ENCODE peak calls at places on chromosome 2, in ten cellular contexts. F is cardiac septum, V is WTC11, M is adipocyte, P is nephron progenitor cell, E is LoVo, W is bronchial epithelial cell, T is cardiac fibroblast, C is PC-3, L is colonic mucosa. R is an unnamed sample.

GRCh38 chr2:47497843-47498460 is 95.0 kb downstream of the MSH2 start:
- DNase-seq in F (no peak), V (no peak), M (no peak), P (no peak), E (no peak), W (peak), T (no peak), C (no peak), L (no peak), R (no peak)

GRCh38 chr2:62196278-62196901 is 475 bp downstream of the B3GNT2 start:
- DNase-seq in F (peak), V (peak), M (peak), P (no peak), E (peak), W (peak), T (no peak), C (peak), L (peak), R (no peak)

GRCh38 chr2:225938991-225939390 is 539.5 kb downstream of the NYAP2 start:
- DNase-seq in F (no peak), V (no peak), M (no peak), P (no peak), E (no peak), W (no peak), T (no peak), C (no peak), L (no peak), R (no peak)

GRCh38 chr2:219073413-219074129 is 12.8 kb upstream of the IHH start:
- DNase-seq in F (no peak), V (peak), M (peak), P (peak), E (peak), W (peak), T (peak), C (peak), L (peak), R (peak)

GRCh38 chr2:102735431-102736130 is 26.2 kb upstream of the TMEM182 start:
- DNase-seq in F (no peak), V (no peak), M (no peak), P (peak), E (no peak), W (peak), T (no peak), C (no peak), L (peak), R (peak)

GRCh38 chr2:75545387-75545786 is 15.4 kb downstream of the EVA1A start:
- DNase-seq in F (no peak), V (no peak), M (no peak), P (no peak), E (no peak), W (no peak), T (no peak), C (no peak), L (no peak), R (no peak)

GRCh38 chr2:221034973-221035372 is 537.1 kb downstream of the EPHA4 start:
- DNase-seq in F (no peak), V (no peak), M (no peak), P (no peak), E (no peak), W (no peak), T (no peak), C (no peak), L (no peak), R (no peak)

GRCh38 chr2:47657886-47658577 is 124.9 kb upstream of the MSH6 start:
- DNase-seq in F (peak), V (no peak), M (no peak), P (no peak), E (no peak), W (no peak), T (no peak), C (no peak), L (no peak), R (no peak)

GRCh38 chr2:26724784-26725515 is 32.4 kb downstream of the KCNK3 start:
- DNase-seq in F (no peak), V (no peak), M (no peak), P (no peak), E (no peak), W (no peak), T (no peak), C (no peak), L (no peak), R (no peak)

GRCh38 chr2:12096425-12096824 is 350.0 kb downstream of the LPIN1 start:
- DNase-seq in F (no peak), V (peak), M (no peak), P (no peak), E (no peak), W (no peak), T (no peak), C (no peak), L (no peak), R (no peak)

GRCh38 chr2:229388746-229389145 is 117.7 kb upstream of the PID1 start:
- DNase-seq in F (no peak), V (no peak), M (peak), P (no peak), E (no peak), W (no peak), T (no peak), C (no peak), L (no peak), R (peak)

GRCh38 chr2:241659150-241659739 is 21.8 kb downstream of the ATG4B start:
- DNase-seq in F (peak), V (peak), M (peak), P (peak), E (no peak), W (peak), T (peak), C (peak), L (peak), R (peak)

GRCh38 chr2:232214053-232214452 is 164.5 kb upstream of the ALPP start:
- DNase-seq in F (no peak), V (no peak), M (no peak), P (no peak), E (no peak), W (no peak), T (no peak), C (no peak), L (no peak), R (no peak)

GRCh38 chr2:175007510-175007909 is 2.3 kb upstream of the CHN1 start:
- DNase-seq in F (no peak), V (no peak), M (no peak), P (no peak), E (no peak), W (no peak), T (no peak), C (no peak), L (no peak), R (no peak)

GRCh38 chr2:128836559-128837100 is 518.0 kb upstream of the HS6ST1 start:
- DNase-seq in F (no peak), V (no peak), M (no peak), P (no peak), E (no peak), W (no peak), T (no peak), C (no peak), L (no peak), R (no peak)

GRCh38 chr2:932320-933221 is 18.1 kb upstream of the SNTG2 start:
- DNase-seq in F (no peak), V (no peak), M (no peak), P (no peak), E (no peak), W (no peak), T (no peak), C (no peak), L (no peak), R (no peak)

GRCh38 chr2:147683380-147683779 is 161.4 kb upstream of the ACVR2A start:
- DNase-seq in F (no peak), V (no peak), M (no peak), P (no peak), E (no peak), W (no peak), T (no peak), C (no peak), L (no peak), R (no peak)

GRCh38 chr2:151051584-151052220 is 210.0 kb downstream of the RBM43 start:
- DNase-seq in F (no peak), V (peak), M (peak), P (peak), E (peak), W (peak), T (peak), C (peak), L (peak), R (peak)

GRCh38 chr2:239144713-239144999 is 256.2 kb downstream of the HDAC4 start:
- DNase-seq in F (no peak), V (no peak), M (no peak), P (no peak), E (no peak), W (no peak), T (no peak), C (no peak), L (no peak), R (no peak)

GRCh38 chr2:81060971-81061370 is 756.4 kb upstream of the LRRTM1 start:
- DNase-seq in F (no peak), V (no peak), M (no peak), P (no peak), E (peak), W (no peak), T (no peak), C (peak), L (no peak), R (no peak)

GRCh38 chr2:71779306-71779855 is 326.0 kb downstream of the DYSF start:
- DNase-seq in F (peak), V (no peak), M (no peak), P (no peak), E (no peak), W (no peak), T (peak), C (no peak), L (no peak), R (peak)

GRCh38 chr2:207352978-207353377 is 176.8 kb upstream of the CREB1 start:
- DNase-seq in F (no peak), V (no peak), M (no peak), P (no peak), E (no peak), W (no peak), T (no peak), C (no peak), L (no peak), R (peak)

GRCh38 chr2:171178993-171179392 is 18.3 kb upstream of the TLK1 start:
- DNase-seq in F (no peak), V (no peak), M (no peak), P (no peak), E (no peak), W (peak), T (no peak), C (no peak), L (no peak), R (no peak)

GRCh38 chr2:72916743-72917137 is 579 bp upstream of the EMX1 start:
- DNase-seq in F (no peak), V (peak), M (no peak), P (peak), E (peak), W (no peak), T (no peak), C (no peak), L (no peak), R (no peak)

GRCh38 chr2:74502147-74502719 is 2.8 kb upstream of the LBX2 start:
- DNase-seq in F (no peak), V (no peak), M (no peak), P (peak), E (peak), W (no peak), T (peak), C (no peak), L (peak), R (no peak)

GRCh38 chr2:188079176-188079575 is 212.5 kb upstream of the GULP1 start:
- DNase-seq in F (no peak), V (no peak), M (peak), P (no peak), E (peak), W (no peak), T (peak), C (no peak), L (no peak), R (peak)

GRCh38 chr2:45922577-45922988 is 271.1 kb downstream of the PRKCE start:
- DNase-seq in F (peak), V (no peak), M (no peak), P (no peak), E (no peak), W (no peak), T (no peak), C (peak), L (no peak), R (peak)

GRCh38 chr2:61185329-61185728 is 23.3 kb downstream of the C2orf74 start:
- DNase-seq in F (no peak), V (no peak), M (no peak), P (no peak), E (no peak), W (no peak), T (no peak), C (no peak), L (no peak), R (no peak)

GRCh38 chr2:130869441-130870160 is 32.9 kb downstream of the ARHGEF4 start:
- DNase-seq in F (peak), V (no peak), M (no peak), P (no peak), E (no peak), W (peak), T (no peak), C (no peak), L (no peak), R (no peak)

GRCh38 chr2:136651611-136652010 is 113.7 kb upstream of the THSD7B start:
- DNase-seq in F (no peak), V (no peak), M (no peak), P (no peak), E (no peak), W (no peak), T (no peak), C (no peak), L (no peak), R (no peak)

GRCh38 chr2:190791347-190791982 is 89.2 kb upstream of the GLS start:
- DNase-seq in F (peak), V (no peak), M (peak), P (peak), E (peak), W (peak), T (peak), C (peak), L (no peak), R (peak)

GRCh38 chr2:181679544-181679979 is 755 bp downstream of the NEUROD1 start:
- DNase-seq in F (no peak), V (peak), M (no peak), P (peak), E (no peak), W (no peak), T (no peak), C (no peak), L (no peak), R (no peak)

GRCh38 chr2:75476778-75477177 is 84.0 kb downstream of the EVA1A start:
- DNase-seq in F (no peak), V (no peak), M (peak), P (no peak), E (no peak), W (peak), T (peak), C (no peak), L (no peak), R (peak)

R was measured in EH.